ENCODE peak calls at places on chromosome 19, in eight cellular contexts. K is stimulated activated CD4-positive, alpha-beta T cell treated with anti-CD3 and anti-CD28 coated beads, Interleukin-1b, Interleukin-23, amount 100 ng/mL, for 24 hours; E is nephron progenitor cell; T is GM20000; V is left ventricle myocardium inferior; S is heart right ventricle; I is CD4-positive, CD25-positive, alpha-beta regulatory T cell; A is EH. M is an unnamed sample.

GRCh38 chr19:46031781-46032596 is 8.8 kb downstream of the IGFL4 start:
- DNase-seq in K (no peak), E (no peak), T (no peak), V (no peak), S (no peak), I (no peak), A (no peak), M (no peak)

GRCh38 chr19:24057144-24057543 is 29.8 kb upstream of the ZNF254 start:
- DNase-seq in K (no peak), E (no peak), T (no peak), V (no peak), S (no peak), I (no peak), A (no peak), M (no peak)

GRCh38 chr19:46111376-46111775 is 13.1 kb downstream of the IGFL3 start:
- DNase-seq in K (no peak), E (no peak), T (no peak), V (no peak), S (no peak), I (no peak), A (no peak), M (no peak)

GRCh38 chr19:14672043-14672872 is 2.4 kb downstream of the ADGRE3 start:
- DNase-seq in K (no peak), E (no peak), T (no peak), V (no peak), S (no peak), I (no peak), A (no peak), M (no peak)

GRCh38 chr19:31223805-31224534 is 125.3 kb downstream of the TSHZ3 start:
- DNase-seq in K (no peak), E (no peak), T (no peak), V (no peak), S (no peak), I (no peak), A (peak), M (no peak)

GRCh38 chr19:9958451-9958850 is 22.1 kb upstream of the OLFM2 start:
- DNase-seq in K (no peak), E (no peak), T (no peak), V (no peak), S (no peak), I (no peak), A (peak), M (no peak)

GRCh38 chr19:409006-409514 is at the start of gene C2CD4C:
- DNase-seq in K (no peak), E (peak), T (no peak), V (no peak), S (no peak), I (no peak), A (no peak), M (no peak)

GRCh38 chr19:33780746-33781145 is 15.9 kb upstream of the KCTD15 start:
- DNase-seq in K (no peak), E (no peak), T (no peak), V (no peak), S (no peak), I (no peak), A (no peak), M (no peak)

GRCh38 chr19:17616686-17616960 is 61.2 kb downstream of the COLGALT1 start:
- DNase-seq in K (no peak), E (no peak), T (no peak), V (no peak), S (no peak), I (no peak), A (no peak), M (no peak)

GRCh38 chr19:5934779-5935472 is 20.9 kb downstream of the CAPS start:
- DNase-seq in K (no peak), E (peak), T (no peak), V (peak), S (no peak), I (no peak), A (peak), M (no peak)

GRCh38 chr19:20565321-20566018 is at the start of gene ZNF737:
- DNase-seq in K (peak), E (peak), T (peak), V (peak), S (peak), I (peak), A (peak), M (peak)

GRCh38 chr19:12723383-12723642 is 419 bp downstream of the TNPO2 start:
- DNase-seq in K (no peak), E (no peak), T (no peak), V (no peak), S (no peak), I (no peak), A (peak), M (no peak)

GRCh38 chr19:44948763-44949374 is 3.0 kb downstream of the APOC2 start:
- DNase-seq in K (no peak), E (no peak), T (no peak), V (no peak), S (no peak), I (no peak), A (no peak), M (no peak)

GRCh38 chr19:11539495-11540365 is 1.1 kb downstream of the CNN1 start:
- DNase-seq in K (no peak), E (peak), T (no peak), V (peak), S (peak), I (no peak), A (peak), M (no peak)

GRCh38 chr19:17041994-17042393 is 15.4 kb upstream of the CPAMD8 start:
- DNase-seq in K (no peak), E (no peak), T (no peak), V (peak), S (peak), I (no peak), A (peak), M (no peak)

GRCh38 chr19:4676955-4677731 is 7.0 kb upstream of the MYDGF start:
- DNase-seq in K (no peak), E (peak), T (peak), V (no peak), S (peak), I (no peak), A (peak), M (peak)

GRCh38 chr19:40745402-40745780 is 4.9 kb downstream of the ACTMAP start:
- DNase-seq in K (no peak), E (no peak), T (no peak), V (no peak), S (no peak), I (no peak), A (peak), M (peak)

GRCh38 chr19:14731200-14731599 is 41.4 kb downstream of the ZNF333 start:
- DNase-seq in K (no peak), E (no peak), T (no peak), V (no peak), S (no peak), I (no peak), A (no peak), M (no peak)

GRCh38 chr19:49152218-49152550 is 3.0 kb downstream of the HRC start:
- DNase-seq in K (no peak), E (no peak), T (no peak), V (no peak), S (no peak), I (no peak), A (no peak), M (no peak)

GRCh38 chr19:1690570-1691307 is 38.3 kb upstream of the TCF3 start:
- DNase-seq in K (peak), E (peak), T (peak), V (no peak), S (no peak), I (peak), A (peak), M (no peak)

GRCh38 chr19:18470153-18470552 is 32.2 kb upstream of the ISYNA1 start:
- DNase-seq in K (no peak), E (peak), T (peak), V (no peak), S (no peak), I (no peak), A (no peak), M (no peak)

GRCh38 chr19:52995711-52996110 is 18.0 kb upstream of the ERVV-1 start:
- DNase-seq in K (no peak), E (no peak), T (no peak), V (no peak), S (no peak), I (no peak), A (no peak), M (no peak)

GRCh38 chr19:11984986-11985385 is 20.1 kb downstream of the ZNF763 start:
- DNase-seq in K (no peak), E (no peak), T (peak), V (no peak), S (no peak), I (no peak), A (no peak), M (no peak)

M was measured in G401.